ENCODE peak calls at places on chromosomes 3 and 15, in nine cellular contexts. One of them, this sample, is unnamed.

GRCh38 chr3:127485396-127486170 is 105.0 kb downstream of the TPRA1 start:
- DNase-seq in SW480: no peak
- DNase-seq in NCI-H1417: no peak
- DNase-seq in cardiac fibroblast: no peak
- DNase-seq in MCF 10A: no peak
- DNase-seq in SK-N-DZ: no peak
- DNase-seq in psoas muscle: no peak
- DNase-seq in left cardiac atrium: no peak
- DNase-seq in RWPE1: no peak
- DNase-seq in this sample: no peak

GRCh38 chr3:135460273-135460672 is 505.3 kb upstream of the PPP2R3A start:
- DNase-seq in SW480: no peak
- DNase-seq in NCI-H1417: no peak
- DNase-seq in cardiac fibroblast: no peak
- DNase-seq in MCF 10A: no peak
- DNase-seq in SK-N-DZ: no peak
- DNase-seq in psoas muscle: no peak
- DNase-seq in left cardiac atrium: no peak
- DNase-seq in RWPE1: no peak
- DNase-seq in this sample: no peak

GRCh38 chr3:24830230-24831152 is 335.8 kb upstream of the THRB start:
- DNase-seq in SW480: no peak
- DNase-seq in NCI-H1417: peak; percentile 24
- DNase-seq in cardiac fibroblast: no peak
- DNase-seq in MCF 10A: no peak
- DNase-seq in SK-N-DZ: peak; percentile 42
- DNase-seq in psoas muscle: peak; percentile 45
- DNase-seq in left cardiac atrium: peak; percentile 26
- DNase-seq in RWPE1: no peak
- DNase-seq in this sample: no peak

GRCh38 chr3:116018651-116019050 is 395.3 kb downstream of the GAP43 start:
- DNase-seq in SW480: no peak
- DNase-seq in NCI-H1417: no peak
- DNase-seq in cardiac fibroblast: no peak
- DNase-seq in MCF 10A: no peak
- DNase-seq in SK-N-DZ: no peak
- DNase-seq in psoas muscle: no peak
- DNase-seq in left cardiac atrium: no peak
- DNase-seq in RWPE1: no peak
- DNase-seq in this sample: no peak

GRCh38 chr15:63118854-63119253 is 2.8 kb upstream of the LACTB start:
- DNase-seq in SW480: no peak
- DNase-seq in NCI-H1417: no peak
- DNase-seq in cardiac fibroblast: no peak
- DNase-seq in MCF 10A: no peak
- DNase-seq in SK-N-DZ: no peak
- DNase-seq in psoas muscle: no peak
- DNase-seq in left cardiac atrium: no peak
- DNase-seq in RWPE1: no peak
- DNase-seq in this sample: no peak

GRCh38 chr3:102457644-102458043 is 22.8 kb downstream of the ZPLD1 start:
- DNase-seq in SW480: no peak
- DNase-seq in NCI-H1417: no peak
- DNase-seq in cardiac fibroblast: no peak
- DNase-seq in MCF 10A: no peak
- DNase-seq in SK-N-DZ: no peak
- DNase-seq in psoas muscle: no peak
- DNase-seq in left cardiac atrium: no peak
- DNase-seq in RWPE1: no peak
- DNase-seq in this sample: no peak

GRCh38 chr3:53188720-53189119 is 27.7 kb downstream of the PRKCD start:
- DNase-seq in SW480: no peak
- DNase-seq in NCI-H1417: no peak
- DNase-seq in cardiac fibroblast: no peak
- DNase-seq in MCF 10A: no peak
- DNase-seq in SK-N-DZ: no peak
- DNase-seq in psoas muscle: peak; percentile 28
- DNase-seq in left cardiac atrium: no peak
- DNase-seq in RWPE1: no peak
- DNase-seq in this sample: no peak

GRCh38 chr3:126469479-126469878 is 6.2 kb downstream of the ZXDC start:
- DNase-seq in SW480: no peak
- DNase-seq in NCI-H1417: no peak
- DNase-seq in cardiac fibroblast: no peak
- DNase-seq in MCF 10A: no peak
- DNase-seq in SK-N-DZ: no peak
- DNase-seq in psoas muscle: peak; percentile 40
- DNase-seq in left cardiac atrium: no peak
- DNase-seq in RWPE1: no peak
- DNase-seq in this sample: no peak

GRCh38 chr3:30548605-30549004 is 57.8 kb upstream of the TGFBR2 start:
- DNase-seq in SW480: no peak
- DNase-seq in NCI-H1417: no peak
- DNase-seq in cardiac fibroblast: peak; percentile 42
- DNase-seq in MCF 10A: peak; percentile 51
- DNase-seq in SK-N-DZ: no peak
- DNase-seq in psoas muscle: no peak
- DNase-seq in left cardiac atrium: no peak
- DNase-seq in RWPE1: peak; percentile 33
- DNase-seq in this sample: no peak

GRCh38 chr3:168049366-168049974 is 46.3 kb downstream of the GOLIM4 start:
- DNase-seq in SW480: no peak
- DNase-seq in NCI-H1417: no peak
- DNase-seq in cardiac fibroblast: peak; percentile 80
- DNase-seq in MCF 10A: no peak
- DNase-seq in SK-N-DZ: no peak
- DNase-seq in psoas muscle: no peak
- DNase-seq in left cardiac atrium: no peak
- DNase-seq in RWPE1: no peak
- DNase-seq in this sample: no peak

GRCh38 chr3:64627471-64628321 is 60.1 kb downstream of the ADAMTS9 start:
- DNase-seq in SW480: peak; percentile 58
- DNase-seq in NCI-H1417: no peak
- DNase-seq in cardiac fibroblast: no peak
- DNase-seq in MCF 10A: peak; percentile 16
- DNase-seq in SK-N-DZ: no peak
- DNase-seq in psoas muscle: no peak
- DNase-seq in left cardiac atrium: no peak
- DNase-seq in RWPE1: no peak
- DNase-seq in this sample: no peak

GRCh38 chr15:55060831-55061230 is 135.9 kb downstream of the RSL24D1 start:
- DNase-seq in SW480: no peak
- DNase-seq in NCI-H1417: no peak
- DNase-seq in cardiac fibroblast: no peak
- DNase-seq in MCF 10A: no peak
- DNase-seq in SK-N-DZ: no peak
- DNase-seq in psoas muscle: no peak
- DNase-seq in left cardiac atrium: no peak
- DNase-seq in RWPE1: no peak
- DNase-seq in this sample: no peak

GRCh38 chr3:4752201-4753072 is 226.8 kb upstream of the BHLHE40 start:
- DNase-seq in SW480: peak; percentile 83
- DNase-seq in NCI-H1417: no peak
- DNase-seq in cardiac fibroblast: peak; percentile 48
- DNase-seq in MCF 10A: peak; percentile 30
- DNase-seq in SK-N-DZ: no peak
- DNase-seq in psoas muscle: no peak
- DNase-seq in left cardiac atrium: no peak
- DNase-seq in RWPE1: no peak
- DNase-seq in this sample: no peak

GRCh38 chr3:42014443-42014945 is 52.6 kb upstream of the ULK4 start:
- DNase-seq in SW480: no peak
- DNase-seq in NCI-H1417: no peak
- DNase-seq in cardiac fibroblast: peak; percentile 41
- DNase-seq in MCF 10A: no peak
- DNase-seq in SK-N-DZ: no peak
- DNase-seq in psoas muscle: no peak
- DNase-seq in left cardiac atrium: no peak
- DNase-seq in RWPE1: no peak
- DNase-seq in this sample: no peak

GRCh38 chr3:58161435-58162398 is 49.1 kb downstream of the DNASE1L3 start:
- DNase-seq in SW480: peak; percentile 81
- DNase-seq in NCI-H1417: no peak
- DNase-seq in cardiac fibroblast: peak; percentile 97
- DNase-seq in MCF 10A: peak; percentile 99
- DNase-seq in SK-N-DZ: no peak
- DNase-seq in psoas muscle: no peak
- DNase-seq in left cardiac atrium: peak; percentile 82
- DNase-seq in RWPE1: peak; percentile 82
- DNase-seq in this sample: no peak

GRCh38 chr3:32226875-32227500 is 11.5 kb upstream of the CMTM8 start:
- DNase-seq in SW480: peak; percentile 84
- DNase-seq in NCI-H1417: no peak
- DNase-seq in cardiac fibroblast: peak; percentile 85
- DNase-seq in MCF 10A: peak; percentile 59
- DNase-seq in SK-N-DZ: no peak
- DNase-seq in psoas muscle: no peak
- DNase-seq in left cardiac atrium: no peak
- DNase-seq in RWPE1: peak; percentile 68
- DNase-seq in this sample: peak; percentile 15

GRCh38 chr3:197456271-197457091 is 99.3 kb downstream of the BDH1 start:
- DNase-seq in SW480: peak; percentile 89
- DNase-seq in NCI-H1417: no peak
- DNase-seq in cardiac fibroblast: peak; percentile 92
- DNase-seq in MCF 10A: peak; percentile 85
- DNase-seq in SK-N-DZ: peak; percentile 60
- DNase-seq in psoas muscle: peak; percentile 92
- DNase-seq in left cardiac atrium: peak; percentile 94
- DNase-seq in RWPE1: peak; percentile 71
- DNase-seq in this sample: no peak

GRCh38 chr3:30297112-30297511 is 309.3 kb upstream of the TGFBR2 start:
- DNase-seq in SW480: no peak
- DNase-seq in NCI-H1417: no peak
- DNase-seq in cardiac fibroblast: no peak
- DNase-seq in MCF 10A: no peak
- DNase-seq in SK-N-DZ: no peak
- DNase-seq in psoas muscle: no peak
- DNase-seq in left cardiac atrium: no peak
- DNase-seq in RWPE1: no peak
- DNase-seq in this sample: no peak

GRCh38 chr15:42605281-42605744 is 29.9 kb downstream of the STARD9 start:
- DNase-seq in SW480: no peak
- DNase-seq in NCI-H1417: no peak
- DNase-seq in cardiac fibroblast: peak; percentile 58
- DNase-seq in MCF 10A: no peak
- DNase-seq in SK-N-DZ: no peak
- DNase-seq in psoas muscle: no peak
- DNase-seq in left cardiac atrium: no peak
- DNase-seq in RWPE1: no peak
- DNase-seq in this sample: no peak

GRCh38 chr3:180278583-180279188 is 241.9 kb upstream of the PEX5L start:
- DNase-seq in SW480: no peak
- DNase-seq in NCI-H1417: no peak
- DNase-seq in cardiac fibroblast: no peak
- DNase-seq in MCF 10A: no peak
- DNase-seq in SK-N-DZ: no peak
- DNase-seq in psoas muscle: no peak
- DNase-seq in left cardiac atrium: no peak
- DNase-seq in RWPE1: no peak
- DNase-seq in this sample: no peak

GRCh38 chr3:127722928-127723603 is 50.3 kb downstream of the ABTB1 start:
- DNase-seq in SW480: no peak
- DNase-seq in NCI-H1417: peak; percentile 43
- DNase-seq in cardiac fibroblast: no peak
- DNase-seq in MCF 10A: no peak
- DNase-seq in SK-N-DZ: no peak
- DNase-seq in psoas muscle: no peak
- DNase-seq in left cardiac atrium: no peak
- DNase-seq in RWPE1: no peak
- DNase-seq in this sample: no peak

GRCh38 chr3:161510510-161511260 is 14.1 kb downstream of the OTOL1 start:
- DNase-seq in SW480: peak; percentile 6
- DNase-seq in NCI-H1417: no peak
- DNase-seq in cardiac fibroblast: no peak
- DNase-seq in MCF 10A: no peak
- DNase-seq in SK-N-DZ: peak; percentile 76
- DNase-seq in psoas muscle: no peak
- DNase-seq in left cardiac atrium: no peak
- DNase-seq in RWPE1: no peak
- DNase-seq in this sample: no peak

GRCh38 chr3:5568451-5568850 is 380.9 kb downstream of the EDEM1 start:
- DNase-seq in SW480: no peak
- DNase-seq in NCI-H1417: no peak
- DNase-seq in cardiac fibroblast: no peak
- DNase-seq in MCF 10A: peak; percentile 12
- DNase-seq in SK-N-DZ: no peak
- DNase-seq in psoas muscle: no peak
- DNase-seq in left cardiac atrium: no peak
- DNase-seq in RWPE1: no peak
- DNase-seq in this sample: no peak

GRCh38 chr15:96893159-96893906 is 562.8 kb downstream of the NR2F2 start:
- DNase-seq in SW480: peak; percentile 74
- DNase-seq in NCI-H1417: no peak
- DNase-seq in cardiac fibroblast: peak; percentile 71
- DNase-seq in MCF 10A: peak; percentile 49
- DNase-seq in SK-N-DZ: no peak
- DNase-seq in psoas muscle: no peak
- DNase-seq in left cardiac atrium: no peak
- DNase-seq in RWPE1: peak; percentile 17
- DNase-seq in this sample: no peak

GRCh38 chr3:197478746-197479668 is 76.8 kb downstream of the BDH1 start:
- DNase-seq in SW480: peak; percentile 76
- DNase-seq in NCI-H1417: no peak
- DNase-seq in cardiac fibroblast: peak; percentile 60
- DNase-seq in MCF 10A: peak; percentile 61
- DNase-seq in SK-N-DZ: no peak
- DNase-seq in psoas muscle: no peak
- DNase-seq in left cardiac atrium: no peak
- DNase-seq in RWPE1: peak; percentile 70
- DNase-seq in this sample: no peak

GRCh38 chr3:8887435-8888295 is 75.6 kb downstream of the RAD18 start:
- DNase-seq in SW480: no peak
- DNase-seq in NCI-H1417: no peak
- DNase-seq in cardiac fibroblast: peak; percentile 10
- DNase-seq in MCF 10A: no peak
- DNase-seq in SK-N-DZ: no peak
- DNase-seq in psoas muscle: no peak
- DNase-seq in left cardiac atrium: no peak
- DNase-seq in RWPE1: no peak
- DNase-seq in this sample: no peak

GRCh38 chr3:116388867-116389385 is 56.4 kb downstream of the LSAMP start:
- DNase-seq in SW480: no peak
- DNase-seq in NCI-H1417: no peak
- DNase-seq in cardiac fibroblast: no peak
- DNase-seq in MCF 10A: no peak
- DNase-seq in SK-N-DZ: no peak
- DNase-seq in psoas muscle: no peak
- DNase-seq in left cardiac atrium: no peak
- DNase-seq in RWPE1: no peak
- DNase-seq in this sample: no peak